ENCODE peak calls at places on chromosomes 11 and 22, in six cellular contexts. C is A549, I is body of pancreas, W is heart left ventricle, Y is tibial artery, H is cardiac muscle cell. A is an unnamed sample.

GRCh38 chr11:70251583-70252285 is 18.8 kb upstream of the PPFIA1 start:
- DNase-seq in C (no peak), I (no peak), W (no peak), Y (no peak), H (no peak), A (no peak)

GRCh38 chr11:108788565-108789199 is 123.8 kb downstream of the DDX10 start:
- DNase-seq in C (no peak), I (peak; percentile 8), W (no peak), Y (no peak), H (peak; percentile 65), A (no peak)

GRCh38 chr22:20424937-20425587 is 12.6 kb downstream of the SCARF2 start:
- DNase-seq in C (no peak), I (no peak), W (peak; percentile 57), Y (no peak), H (no peak), A (no peak)

GRCh38 chr11:134577801-134578200 is 165.8 kb upstream of the B3GAT1 start:
- DNase-seq in C (no peak), I (no peak), W (no peak), Y (no peak), H (no peak), A (no peak)

GRCh38 chr11:3920148-3920852 is 64.8 kb downstream of the STIM1 start:
- DNase-seq in C (no peak), I (no peak), W (peak; percentile 40), Y (no peak), H (peak; percentile 82), A (peak; percentile 67)

GRCh38 chr11:79362821-79363220 is 78.0 kb downstream of the TENM4 start:
- DNase-seq in C (no peak), I (no peak), W (no peak), Y (no peak), H (no peak), A (no peak)

GRCh38 chr22:50271519-50271970 is 1.4 kb upstream of the MAPK11 start:
- DNase-seq in C (no peak), I (peak; percentile 66), W (peak; percentile 69), Y (no peak), H (peak; percentile 78), A (no peak)

GRCh38 chr11:134572741-134573675 is 161.0 kb upstream of the B3GAT1 start:
- DNase-seq in C (no peak), I (no peak), W (no peak), Y (no peak), H (no peak), A (no peak)

GRCh38 chr11:128188346-128189115 is 398.8 kb downstream of the ETS1 start:
- DNase-seq in C (no peak), I (no peak), W (no peak), Y (no peak), H (no peak), A (no peak)

GRCh38 chr11:123822022-123822421 is 15.9 kb upstream of the OR6M1 start:
- DNase-seq in C (no peak), I (peak; percentile 59), W (no peak), Y (no peak), H (no peak), A (no peak)

GRCh38 chr22:37228106-37229011 is 15.7 kb downstream of the RAC2 start:
- DNase-seq in C (no peak), I (peak; percentile 22), W (peak; percentile 42), Y (no peak), H (peak; percentile 83), A (no peak)

GRCh38 chr22:29912605-29913398 is 29.8 kb downstream of the MTMR3 start:
- DNase-seq in C (no peak), I (no peak), W (no peak), Y (no peak), H (peak; percentile 85), A (no peak)

GRCh38 chr22:40405178-40406062 is 35.0 kb downstream of the SGSM3 start:
- DNase-seq in C (no peak), I (no peak), W (no peak), Y (no peak), H (no peak), A (peak; percentile 7)

GRCh38 chr11:62747475-62748160 is 6.3 kb downstream of the ZBTB3 start:
- DNase-seq in C (no peak), I (no peak), W (no peak), Y (no peak), H (no peak), A (no peak)

GRCh38 chr11:2168286-2169000 is 3.2 kb downstream of the TH start:
- DNase-seq in C (no peak), I (no peak), W (no peak), Y (no peak), H (no peak), A (no peak)

GRCh38 chr11:31141804-31142203 is 227.7 kb downstream of the DCDC1 start:
- DNase-seq in C (no peak), I (no peak), W (no peak), Y (no peak), H (no peak), A (no peak)

GRCh38 chr22:27283714-27284113 is 517.8 kb downstream of the MN1 start:
- DNase-seq in C (no peak), I (no peak), W (no peak), Y (no peak), H (no peak), A (no peak)

GRCh38 chr11:128684582-128685382 is 9.1 kb upstream of the FLI1 start:
- DNase-seq in C (no peak), I (no peak), W (no peak), Y (no peak), H (no peak), A (no peak)

GRCh38 chr22:27746918-27747317 is 54.6 kb downstream of the MN1 start:
- DNase-seq in C (no peak), I (no peak), W (no peak), Y (peak; percentile 51), H (no peak), A (no peak)

GRCh38 chr11:6900327-6900999 is 8.2 kb upstream of the OR2D2 start:
- DNase-seq in C (no peak), I (no peak), W (no peak), Y (no peak), H (no peak), A (no peak)

GRCh38 chr22:47307326-47307725 is 544.9 kb downstream of the TBC1D22A start:
- DNase-seq in C (no peak), I (no peak), W (no peak), Y (no peak), H (peak; percentile 23), A (no peak)

GRCh38 chr22:36568846-36569245 is 39.9 kb upstream of the EIF3D start:
- DNase-seq in C (no peak), I (no peak), W (no peak), Y (no peak), H (no peak), A (no peak)

GRCh38 chr22:19172213-19173046 is 6.1 kb downstream of the SLC25A1 start:
- DNase-seq in C (no peak), I (no peak), W (no peak), Y (no peak), H (no peak), A (no peak)
- H3K4me1 ChIP-seq in C (peaks cover 53% of the 10 kb centered on the region), I (peaks cover 72% of the 10 kb centered on the region), W (peaks cover 55% of the 10 kb centered on the region), Y (peaks cover 81% of the 10 kb centered on the region), H (peaks cover 19% of the 10 kb centered on the region), A (peaks cover 47% of the 10 kb centered on the region)

DNA sequence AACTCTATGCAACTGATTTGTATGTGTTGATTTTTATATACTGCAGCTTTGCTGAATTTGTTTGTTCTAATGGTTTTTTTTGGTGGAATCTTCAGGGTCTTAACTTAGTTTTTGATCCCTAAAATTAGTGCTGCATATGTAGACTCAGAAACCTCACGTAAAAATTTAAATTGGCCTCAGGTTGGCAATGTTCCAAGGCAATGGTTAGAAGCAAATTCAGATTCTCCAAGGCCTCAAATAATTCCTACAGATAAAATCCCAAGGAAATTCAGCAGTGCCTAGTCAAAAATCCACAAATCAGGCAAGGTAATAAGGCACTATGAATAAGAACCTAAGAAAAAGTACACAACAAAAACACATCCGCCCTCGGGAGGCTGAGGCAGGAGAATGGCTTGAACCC is 9.5 kb downstream of the PDE3B start:
- DNase-seq in C (no peak), I (no peak), W (no peak), Y (no peak), H (no peak), A (no peak)
- H3K4me1 ChIP-seq in C (peaks cover 2% of the 10 kb centered on the region), I (peaks cover 23% of the 10 kb centered on the region), W (peaks cover 3% of the 10 kb centered on the region), Y (no peaks in the 10 kb centered on the region), H (peaks cover 13% of the 10 kb centered on the region), A (no peaks in the 10 kb centered on the region)

GRCh38 chr11:1057806-1058205 is 16.9 kb upstream of the MUC2 start:
- DNase-seq in C (no peak), I (no peak), W (no peak), Y (peak; percentile 56), H (no peak), A (no peak)
- H3K4me1 ChIP-seq in C (peaks cover 41% of the 10 kb centered on the region), I (no peaks in the 10 kb centered on the region), W (no peaks in the 10 kb centered on the region), Y (peaks cover 8% of the 10 kb centered on the region), H (no peaks in the 10 kb centered on the region), A (no peaks in the 10 kb centered on the region)

GRCh38 chr22:43921361-43921760 is 2.2 kb upstream of the PNPLA3 start:
- DNase-seq in C (no peak), I (no peak), W (no peak), Y (no peak), H (peak; percentile 50), A (peak; percentile 74)
- H3K4me1 ChIP-seq in C (peaks cover 13% of the 10 kb centered on the region), I (peaks cover 16% of the 10 kb centered on the region), W (peaks cover 11% of the 10 kb centered on the region), Y (peaks cover 25% of the 10 kb centered on the region), H (no peaks in the 10 kb centered on the region), A (peaks cover 7% of the 10 kb centered on the region)

GRCh38 chr11:76772783-76773106 is 10.4 kb upstream of the TSKU start:
- DNase-seq in C (no peak), I (no peak), W (no peak), Y (no peak), H (no peak), A (no peak)
- H3K4me1 ChIP-seq in C (peaks cover 60% of the 10 kb centered on the region), I (peaks cover 59% of the 10 kb centered on the region), W (peaks cover 61% of the 10 kb centered on the region), Y (peaks cover 67% of the 10 kb centered on the region), H (peaks cover 13% of the 10 kb centered on the region), A (peaks cover 49% of the 10 kb centered on the region)

GRCh38 chr11:65489706-65490310 is 9.0 kb upstream of the MALAT1 start:
- DNase-seq in C (no peak), I (no peak), W (peak; percentile 74), Y (peak; percentile 79), H (peak; percentile 56), A (peak; percentile 54)

GRCh38 chr11:65489061-65489705 is 9.7 kb upstream of the MALAT1 start:
- DNase-seq in C (no peak), I (peak; percentile 32), W (peak; percentile 92), Y (peak; percentile 83), H (peak; percentile 81), A (no peak)

GRCh38 chr11:65486570-65487466 is 12.0 kb upstream of the MALAT1 start:
- DNase-seq in C (no peak), I (no peak), W (no peak), Y (peak; percentile 63), H (no peak), A (peak; percentile 18)

GRCh38 chr11:65487467-65488272 is 11.2 kb upstream of the MALAT1 start:
- DNase-seq in C (peak; percentile 99), I (peak; percentile 98), W (peak; percentile 100), Y (peak; percentile 100), H (peak; percentile 100), A (peak; percentile 99)

GRCh38 chr11:65488273-65489058 is 10.4 kb upstream of the MALAT1 start:
- DNase-seq in C (no peak), I (peak; percentile 38), W (peak; percentile 72), Y (peak; percentile 86), H (peak; percentile 57), A (no peak)
- H3K4me1 ChIP-seq in C (peaks cover 88% of the 10 kb centered on the region), I (peaks cover 63% of the 10 kb centered on the region), W (peaks cover 79% of the 10 kb centered on the region), Y (peaks cover 67% of the 10 kb centered on the region), H (peaks cover 70% of the 10 kb centered on the region), A (peaks cover 67% of the 10 kb centered on the region)

GRCh38 chr11:26844963-26845362 is 123.1 kb upstream of the SLC5A12 start:
- DNase-seq in C (no peak), I (no peak), W (no peak), Y (no peak), H (no peak), A (no peak)
- H3K4me1 ChIP-seq in C (no peaks in the 10 kb centered on the region), I (no peaks in the 10 kb centered on the region), W (no peaks in the 10 kb centered on the region), Y (peaks cover 46% of the 10 kb centered on the region), H (no peaks in the 10 kb centered on the region), A (peaks cover 44% of the 10 kb centered on the region)

GRCh38 chr11:75826463-75827220 is 11.6 kb downstream of the UVRAG start:
- DNase-seq in C (no peak), I (no peak), W (no peak), Y (no peak), H (peak; percentile 70), A (no peak)
- H3K4me1 ChIP-seq in C (peaks cover 7% of the 10 kb centered on the region), I (peaks cover 15% of the 10 kb centered on the region), W (peaks cover 65% of the 10 kb centered on the region), Y (peaks cover 28% of the 10 kb centered on the region), H (peaks cover 3% of the 10 kb centered on the region), A (peaks cover 31% of the 10 kb centered on the region)

A was measured in gastrocnemius medialis.